ENCODE peak calls at places on chromosomes 6 and 20, in five cellular contexts. N is HFFc6, G is non-pigmented ciliary epithelial cell, D is OCI-LY7, X is Calu3. M is an unnamed sample.
A peak's percentile ranks its signal among the peaks of the same experiment; 100 is the strongest.

GRCh38 chr6:90135672-90136071 is 161.0 kb downstream of the BACH2 start:
- DNase-seq in D (no peak), G (peak; percentile 63), N (peak; percentile 45), X (no peak), M (no peak)

GRCh38 chr6:85684125-85684808 is 41.6 kb upstream of the SYNCRIP start:
- DNase-seq in X (no peak), G (no peak), D (no peak), N (no peak), M (no peak)

GRCh38 chr6:148508401-148509151 is 165.9 kb downstream of the SASH1 start:
- DNase-seq in D (no peak), N (peak; percentile 85), G (no peak), X (no peak), M (no peak)

GRCh38 chr20:1894471-1894950 is 696 bp upstream of the SIRPA start:
- DNase-seq in G (no peak), D (no peak), X (peak; percentile 59), N (peak; percentile 44), M (peak; percentile 58)

GRCh38 chr6:5529733-5530132 is 268.4 kb downstream of the FARS2 start:
- DNase-seq in G (no peak), N (no peak), X (no peak), D (peak; percentile 2), M (no peak)

GRCh38 chr6:119757467-119757866 is 407.9 kb upstream of the MAN1A1 start:
- DNase-seq in X (no peak), D (no peak), G (no peak), N (no peak), M (no peak)

GRCh38 chr6:158717341-158718328 is 67.8 kb downstream of the SYTL3 start:
- DNase-seq in N (no peak), X (no peak), D (peak; percentile 70), G (no peak), M (peak; percentile 54)

GRCh38 chr20:32378461-32378860 is 20.3 kb downstream of the ASXL1 start:
- DNase-seq in X (no peak), G (no peak), N (no peak), D (no peak), M (no peak)

GRCh38 chr20:62935204-62935967 is 2.6 kb upstream of the GID8 start:
- DNase-seq in X (no peak), D (no peak), G (no peak), N (no peak), M (no peak)

GRCh38 chr6:146582857-146583256 is 15.9 kb upstream of the ADGB start:
- DNase-seq in N (no peak), G (no peak), D (no peak), X (no peak), M (no peak)

GRCh38 chr20:20399705-20400104 is 31.8 kb downstream of the INSM1 start:
- DNase-seq in G (no peak), X (no peak), D (no peak), N (no peak), M (no peak)

GRCh38 chr6:57268294-57268640 is 46.2 kb upstream of the RAB23 start:
- DNase-seq in N (no peak), D (no peak), G (no peak), X (no peak), M (no peak)

GRCh38 chr6:79946242-79946641 is 1.1 kb downstream of the ELOVL4 start:
- DNase-seq in G (no peak), N (peak; percentile 18), D (peak; percentile 1), X (peak; percentile 11), M (peak; percentile 50)

GRCh38 chr6:82068721-82069120 is 178.8 kb downstream of the IBTK start:
- DNase-seq in N (no peak), D (no peak), G (no peak), X (no peak), M (no peak)

GRCh38 chr20:57659789-57660509 is 39.7 kb upstream of the ZBP1 start:
- DNase-seq in G (no peak), D (no peak), N (no peak), X (peak; percentile 1), M (no peak)

GRCh38 chr6:158686791-158687381 is 37.0 kb downstream of the SYTL3 start:
- DNase-seq in N (no peak), D (no peak), G (no peak), X (no peak), M (no peak)

GRCh38 chr6:43396408-43397149 is 27.1 kb upstream of the ZNF318 start:
- DNase-seq in N (no peak), G (no peak), X (peak; percentile 62), D (no peak), M (no peak)

GRCh38 chr20:38883081-38883980 is 42.9 kb upstream of the FAM83D start:
- DNase-seq in G (no peak), D (peak; percentile 63), X (no peak), N (peak; percentile 11), M (no peak)

GRCh38 chr6:158225767-158226166 is 57.6 kb downstream of the GTF2H5 start:
- DNase-seq in X (no peak), G (no peak), D (no peak), N (no peak), M (no peak)

GRCh38 chr20:55668659-55669058 is 336.7 kb downstream of the CBLN4 start:
- DNase-seq in X (no peak), G (no peak), N (no peak), D (no peak), M (no peak)

GRCh38 chr6:150687508-150687907 is 87.8 kb downstream of the PLEKHG1 start:
- DNase-seq in X (no peak), G (no peak), N (no peak), D (no peak), M (no peak)

GRCh38 chr6:90403489-90404381 is 107.1 kb upstream of the BACH2 start:
- DNase-seq in X (peak; percentile 54), G (peak; percentile 64), D (no peak), N (no peak), M (no peak)

GRCh38 chr6:114049367-114049966 is 78.5 kb upstream of the HDAC2 start:
- DNase-seq in D (no peak), X (peak; percentile 34), N (no peak), G (no peak), M (peak; percentile 75)

GRCh38 chr6:157063176-157063934 is 260.0 kb downstream of the TMEM242 start:
- DNase-seq in D (no peak), N (peak; percentile 26), G (no peak), X (no peak), M (no peak)

GRCh38 chr20:51378171-51378928 is 164.2 kb downstream of the NFATC2 start:
- DNase-seq in D (no peak), N (no peak), X (no peak), G (no peak), M (no peak)

GRCh38 chr6:26185004-26185403 is 97.8 kb downstream of the HFE start:
- DNase-seq in D (no peak), X (no peak), N (no peak), G (no peak), M (no peak)

GRCh38 chr6:133241901-133242760 is 974 bp downstream of the EYA4 start:
- DNase-seq in X (peak; percentile 47), D (no peak), N (no peak), G (no peak), M (peak; percentile 20)

GRCh38 chr6:37826188-37826587 is 6.7 kb downstream of the ZFAND3 start:
- DNase-seq in N (no peak), X (no peak), G (no peak), D (no peak), M (no peak)

GRCh38 chr6:2412731-2413130 is 167.3 kb upstream of the GMDS start:
- DNase-seq in X (no peak), G (peak; percentile 62), D (no peak), N (peak; percentile 66), M (no peak)

GRCh38 chr6:34529665-34530327 is 26.3 kb downstream of the SPDEF start:
- DNase-seq in D (no peak), N (no peak), G (no peak), X (peak; percentile 70), M (no peak)

GRCh38 chr6:155341130-155341828 is 27.0 kb upstream of the TFB1M start:
- DNase-seq in D (no peak), G (peak; percentile 55), X (no peak), N (peak; percentile 89), M (no peak)

GRCh38 chr6:151847064-151847463 is 39.6 kb downstream of the ESR1 start:
- DNase-seq in X (peak; percentile 27), D (peak; percentile 24), N (no peak), G (peak; percentile 13), M (peak; percentile 31)

GRCh38 chr6:113318553-113318952 is 538.6 kb upstream of the MARCKS start:
- DNase-seq in N (no peak), G (no peak), X (no peak), D (no peak), M (no peak)

GRCh38 chr20:52809003-52809402 is 163.2 kb upstream of the TSHZ2 start:
- DNase-seq in G (no peak), N (no peak), D (no peak), X (no peak), M (no peak)